ENCODE peak calls at places on chromosome 1, in ten cellular contexts. C, W, I, A, L, P, K, M, Z and X are unnamed samples.
A peak's percentile ranks its signal among the peaks of the same experiment; 100 is the strongest.

GRCh38 chr1:3614755-3615742 is 3.7 kb upstream of the MEGF6 start:
- DNase-seq in C (peak; percentile 30), W (no peak), I (peak; percentile 68), A (no peak), L (no peak), P (no peak), K (no peak), M (no peak), Z (no peak), X (no peak)

GRCh38 chr1:199512037-199512710 is 515.3 kb upstream of the NR5A2 start:
- DNase-seq in C (no peak), W (no peak), I (no peak), A (no peak), L (no peak), P (no peak), K (no peak), M (no peak), Z (no peak), X (no peak)

GRCh38 chr1:35576061-35576765 is 3.1 kb downstream of the TFAP2E start:
- DNase-seq in C (no peak), W (no peak), I (no peak), A (no peak), L (peak; percentile 26), P (no peak), K (no peak), M (peak; percentile 69), Z (no peak), X (no peak)

GRCh38 chr1:12148160-12148957 is 18.4 kb upstream of the TNFRSF1B start:
- DNase-seq in C (peak; percentile 69), W (no peak), I (peak; percentile 50), A (no peak), L (peak; percentile 76), P (peak; percentile 89), K (no peak), M (no peak), Z (no peak), X (no peak)

GRCh38 chr1:152034654-152035405 is 2.0 kb downstream of the S100A11 start:
- DNase-seq in C (peak; percentile 61), W (peak; percentile 68), I (peak; percentile 74), A (peak; percentile 60), L (peak; percentile 59), P (no peak), K (peak; percentile 52), M (no peak), Z (peak; percentile 86), X (no peak)

GRCh38 chr1:235708390-235708962 is 58.9 kb upstream of the GNG4 start:
- DNase-seq in C (no peak), W (peak; percentile 46), I (no peak), A (no peak), L (peak; percentile 66), P (no peak), K (no peak), M (no peak), Z (peak; percentile 86), X (no peak)

GRCh38 chr1:69433073-69433472 is 134.6 kb upstream of the LRRC7 start:
- DNase-seq in C (no peak), W (no peak), I (no peak), A (no peak), L (no peak), P (no peak), K (no peak), M (no peak), Z (no peak), X (no peak)

GRCh38 chr1:230157409-230158390 is 90.7 kb downstream of the GALNT2 start:
- DNase-seq in C (no peak), W (no peak), I (no peak), A (no peak), L (no peak), P (peak; percentile 39), K (no peak), M (no peak), Z (no peak), X (no peak)

GRCh38 chr1:84869750-84870149 is 23.3 kb downstream of the LPAR3 start:
- DNase-seq in C (no peak), W (peak; percentile 53), I (no peak), A (no peak), L (peak; percentile 39), P (no peak), K (no peak), M (no peak), Z (no peak), X (no peak)

GRCh38 chr1:97906567-97907228 is 14.1 kb downstream of the DPYD start:
- DNase-seq in C (no peak), W (peak; percentile 79), I (no peak), A (no peak), L (peak; percentile 90), P (no peak), K (no peak), M (peak; percentile 58), Z (peak; percentile 74), X (no peak)

GRCh38 chr1:207077470-207078377 is 10.9 kb upstream of the C4BPB start:
- DNase-seq in C (peak; percentile 74), W (peak; percentile 78), I (peak; percentile 83), A (peak; percentile 41), L (peak; percentile 77), P (peak; percentile 73), K (peak; percentile 63), M (no peak), Z (peak; percentile 78), X (no peak)

GRCh38 chr1:225745231-225745630 is 32.4 kb upstream of the SRP9 start:
- DNase-seq in C (no peak), W (no peak), I (no peak), A (no peak), L (no peak), P (no peak), K (no peak), M (no peak), Z (no peak), X (no peak)

GRCh38 chr1:181044449-181044966 is 10.7 kb downstream of the MR1 start:
- DNase-seq in C (peak; percentile 30), W (no peak), I (no peak), A (peak; percentile 39), L (peak; percentile 26), P (peak; percentile 80), K (no peak), M (peak; percentile 84), Z (peak; percentile 66), X (no peak)

GRCh38 chr1:100009458-100009857 is 39.7 kb downstream of the SLC35A3 start:
- DNase-seq in C (no peak), W (peak; percentile 66), I (no peak), A (no peak), L (peak; percentile 71), P (no peak), K (no peak), M (no peak), Z (no peak), X (no peak)

GRCh38 chr1:42179275-42179674 is 14.7 kb upstream of the GUCA2A start:
- DNase-seq in C (no peak), W (no peak), I (no peak), A (no peak), L (peak; percentile 71), P (no peak), K (no peak), M (no peak), Z (no peak), X (no peak)

DNA sequence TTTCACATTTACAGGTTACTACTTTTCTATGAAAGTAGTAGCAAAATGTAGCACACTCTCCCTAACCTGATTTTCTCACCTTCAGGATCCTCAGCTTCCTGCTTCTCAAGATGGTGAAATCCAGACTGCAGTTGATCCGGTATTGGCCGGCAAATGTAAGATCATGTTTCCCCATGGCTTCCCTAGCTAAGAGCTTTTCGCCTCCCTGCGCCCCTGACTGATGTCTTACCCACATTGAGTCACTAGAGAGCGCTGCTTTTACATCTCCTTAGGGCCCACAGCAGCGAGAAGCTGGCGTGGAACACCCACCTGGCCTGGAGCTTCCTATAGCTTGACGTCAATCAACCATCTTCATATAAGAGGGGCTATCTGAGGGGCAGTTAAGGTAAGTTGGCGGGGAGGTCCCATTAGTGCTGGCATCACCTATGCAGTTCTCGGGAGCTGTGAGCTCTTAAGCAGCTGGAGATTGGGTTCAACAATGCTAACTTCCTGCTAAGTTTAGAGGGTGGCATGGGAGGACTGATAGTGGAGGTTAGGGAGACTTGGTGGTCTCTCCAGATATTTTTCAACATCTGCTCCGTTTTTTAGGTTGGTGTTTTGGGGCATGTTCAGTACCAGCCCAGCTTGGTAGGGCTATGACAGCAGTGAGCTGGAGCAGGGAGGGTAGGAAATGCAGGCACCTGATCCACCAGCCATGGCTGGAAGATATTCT is 5.5 kb downstream of the PTPN7 start:
- DNase-seq in C (peak; percentile 49), W (peak; percentile 41), I (peak; percentile 60), A (no peak), L (peak; percentile 76), P (no peak), K (no peak), M (no peak), Z (peak; percentile 80), X (no peak)
- TF ChIP-seq CTCF in C (peak; percentile 30), W (peak; percentile 67), I (peak; percentile 88), A (peak; percentile 70), L (peak; percentile 52), P (peak; percentile 23), K (peak; percentile 36), M (peak; percentile 49), Z (peak; percentile 44), X (peak; percentile 73)

GRCh38 chr1:194062962-194063361 is 876.5 kb upstream of the B3GALT2 start:
- DNase-seq in C (no peak), W (no peak), I (no peak), A (no peak), L (no peak), P (no peak), K (no peak), M (no peak), Z (no peak), X (no peak)
- TF ChIP-seq CTCF in C (no peak), W (no peak), I (no peak), A (no peak), L (no peak), P (no peak), K (no peak), M (no peak), Z (no peak), X (no peak)

GRCh38 chr1:197948926-197949899 is 32.0 kb downstream of the LHX9 start:
- DNase-seq in C (no peak), W (no peak), I (no peak), A (no peak), L (no peak), P (no peak), K (no peak), M (no peak), Z (no peak), X (no peak)

GRCh38 chr1:197942042-197942441 is 24.9 kb downstream of the LHX9 start:
- DNase-seq in C (no peak), W (no peak), I (no peak), A (no peak), L (no peak), P (no peak), K (no peak), M (no peak), Z (no peak), X (no peak)

GRCh38 chr1:197944485-197944884 is 27.3 kb downstream of the LHX9 start:
- DNase-seq in C (no peak), W (no peak), I (no peak), A (no peak), L (no peak), P (no peak), K (no peak), M (no peak), Z (no peak), X (no peak)
- TF ChIP-seq CTCF in C (no peak), W (no peak), I (no peak), A (no peak), L (no peak), P (no peak), K (no peak), M (no peak), Z (no peak), X (no peak)

DNA sequence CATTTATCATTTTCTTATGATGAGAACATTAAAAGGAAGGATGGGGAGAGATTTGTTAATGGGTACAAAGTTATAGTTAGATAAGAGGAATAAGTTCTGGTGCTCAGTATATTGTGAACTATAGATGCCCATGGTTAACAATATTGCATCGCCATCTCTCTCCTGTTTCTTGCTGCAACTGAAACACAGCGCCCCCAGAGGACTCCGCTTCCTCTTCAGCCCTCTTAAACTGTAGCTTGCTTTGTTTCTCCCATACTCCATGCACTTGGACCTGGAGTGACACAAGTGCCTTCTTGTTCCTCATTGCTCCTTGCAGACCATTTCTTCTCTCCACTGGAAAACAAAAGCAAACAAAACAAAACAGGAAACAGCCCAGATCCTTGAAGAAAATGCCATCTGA is 70.1 kb upstream of the NTPCR start:
- DNase-seq in C (peak; percentile 28), W (no peak), I (peak; percentile 44), A (no peak), L (peak; percentile 29), P (no peak), K (no peak), M (no peak), Z (peak; percentile 63), X (no peak)
- TF ChIP-seq CTCF in C (peak; percentile 32), W (peak; percentile 58), I (peak; percentile 65), A (peak; percentile 51), L (peak; percentile 32), P (peak; percentile 49), K (peak; percentile 25), M (peak; percentile 34), Z (peak; percentile 63), X (peak; percentile 79)